ENCODE peak calls at places on chromosomes 2 and 18, in ten cellular contexts. H, F, T, X, I, U, S, P, V and G are unnamed samples.
A peak's percentile ranks its signal among the peaks of the same experiment; 100 is the strongest.

GRCh38 chr2:151987484-151987883 is 111.4 kb downstream of the CACNB4 start:
- DNase-seq in H (no peak), F (no peak), T (no peak), X (no peak), I (no peak), U (no peak), S (no peak), P (no peak), V (no peak), G (no peak)

GRCh38 chr2:69674301-69674640 is 30.7 kb upstream of the AAK1 start:
- DNase-seq in H (no peak), F (no peak), T (peak; percentile 64), X (no peak), I (no peak), U (no peak), S (no peak), P (no peak), V (no peak), G (no peak)

GRCh38 chr2:28753043-28753683 is 1.5 kb downstream of the PPP1CB start:
- DNase-seq in H (no peak), F (peak; percentile 45), T (peak; percentile 73), X (peak; percentile 27), I (peak; percentile 78), U (peak; percentile 68), S (peak; percentile 90), P (peak; percentile 58), V (peak; percentile 74), G (peak; percentile 62)

GRCh38 chr2:71361631-71362030 is 30.0 kb downstream of the ZNF638 start:
- DNase-seq in H (no peak), F (peak; percentile 6), T (no peak), X (no peak), I (no peak), U (no peak), S (no peak), P (no peak), V (no peak), G (no peak)

GRCh38 chr2:25347205-25347815 is 5.6 kb upstream of the DNMT3A start:
- DNase-seq in H (no peak), F (no peak), T (no peak), X (no peak), I (no peak), U (no peak), S (no peak), P (no peak), V (no peak), G (peak; percentile 90)

GRCh38 chr18:49487711-49488310 is 777 bp upstream of the C18orf32 start:
- DNase-seq in H (no peak), F (no peak), T (no peak), X (no peak), I (no peak), U (no peak), S (no peak), P (no peak), V (no peak), G (peak; percentile 13)

GRCh38 chr2:156907806-156908205 is 349.7 kb upstream of the GALNT5 start:
- DNase-seq in H (no peak), F (no peak), T (no peak), X (no peak), I (no peak), U (no peak), S (peak; percentile 60), P (no peak), V (no peak), G (no peak)

GRCh38 chr2:118197011-118197695 is 108.9 kb downstream of the INSIG2 start:
- DNase-seq in H (no peak), F (no peak), T (no peak), X (no peak), I (no peak), U (no peak), S (peak; percentile 2), P (peak; percentile 18), V (peak; percentile 22), G (no peak)

GRCh38 chr18:4233468-4233867 is 221.6 kb downstream of the DLGAP1 start:
- DNase-seq in H (no peak), F (no peak), T (no peak), X (no peak), I (no peak), U (no peak), S (no peak), P (no peak), V (no peak), G (no peak)

GRCh38 chr2:17057109-17058017 is 391.7 kb upstream of the CYRIA start:
- DNase-seq in H (no peak), F (no peak), T (no peak), X (no peak), I (no peak), U (no peak), S (no peak), P (no peak), V (no peak), G (no peak)

GRCh38 chr2:136168605-136169210 is 50.8 kb upstream of the CXCR4 start:
- DNase-seq in H (no peak), F (no peak), T (no peak), X (peak; percentile 16), I (no peak), U (no peak), S (no peak), P (no peak), V (no peak), G (no peak)

GRCh38 chr2:169649278-169649677 is 44.9 kb downstream of the CFAP210 start:
- DNase-seq in H (no peak), F (no peak), T (no peak), X (no peak), I (no peak), U (no peak), S (no peak), P (no peak), V (no peak), G (no peak)

GRCh38 chr2:112053917-112054846 is 887 bp upstream of the TMEM87B start:
- DNase-seq in H (peak; percentile 100), F (peak; percentile 91), T (peak; percentile 99), X (peak; percentile 95), I (peak; percentile 98), U (peak; percentile 99), S (peak; percentile 98), P (peak; percentile 91), V (peak; percentile 95), G (peak; percentile 99)

GRCh38 chr2:145725876-145726275 is 1206.0 kb upstream of the ZEB2 start:
- DNase-seq in H (no peak), F (no peak), T (no peak), X (no peak), I (no peak), U (no peak), S (no peak), P (no peak), V (no peak), G (no peak)

GRCh38 chr2:12330916-12331315 is 385.8 kb upstream of the TRIB2 start:
- DNase-seq in H (no peak), F (no peak), T (no peak), X (no peak), I (no peak), U (no peak), S (peak; percentile 59), P (peak; percentile 63), V (no peak), G (no peak)

GRCh38 chr2:86046985-86047384 is 58.7 kb downstream of the POLR1A start:
- DNase-seq in H (no peak), F (no peak), T (no peak), X (no peak), I (no peak), U (no peak), S (no peak), P (peak; percentile 65), V (no peak), G (no peak)

GRCh38 chr18:73681398-73681797 is 466.2 kb downstream of the FBXO15 start:
- DNase-seq in H (no peak), F (no peak), T (no peak), X (no peak), I (no peak), U (no peak), S (no peak), P (no peak), V (no peak), G (no peak)
- TF ChIP-seq CTCF in H (no peak), F (no peak), T (no peak), X (no peak), I (no peak), U (no peak), S (no peak), P (no peak), V (no peak), G (no peak)

GRCh38 chr18:63022429-63023022 is 297.0 kb downstream of the BCL2 start:
- DNase-seq in H (no peak), F (no peak), T (no peak), X (peak; percentile 67), I (no peak), U (no peak), S (no peak), P (no peak), V (no peak), G (peak; percentile 24)

GRCh38 chr18:63028380-63028779 is 291.2 kb downstream of the BCL2 start:
- DNase-seq in H (no peak), F (no peak), T (no peak), X (no peak), I (no peak), U (no peak), S (no peak), P (no peak), V (no peak), G (no peak)

DNA sequence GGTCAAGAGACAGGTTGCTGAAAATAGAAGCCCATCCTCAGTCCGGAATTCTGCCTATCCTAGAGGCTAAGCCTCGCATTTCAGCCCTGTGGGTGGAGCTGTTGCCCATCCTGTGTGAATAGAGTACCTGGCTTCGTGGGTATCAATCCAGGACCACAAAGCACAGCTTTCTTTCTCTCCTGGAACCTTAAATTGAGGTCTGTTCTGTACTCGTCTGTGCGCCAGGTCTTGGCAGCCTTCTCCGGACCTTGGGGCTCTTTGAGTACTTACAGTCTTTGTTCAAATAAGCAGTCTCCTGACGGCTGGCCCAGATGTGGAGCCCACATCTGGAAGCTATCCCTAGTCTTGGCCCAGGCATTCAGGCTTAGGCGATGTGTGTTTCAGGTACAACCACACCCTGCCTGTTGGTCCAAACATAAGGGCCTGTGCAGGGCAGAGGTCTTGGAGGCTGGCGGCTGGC is 294.3 kb downstream of the BCL2 start:
- DNase-seq in H (no peak), F (no peak), T (no peak), X (peak; percentile 55), I (no peak), U (no peak), S (no peak), P (no peak), V (peak; percentile 66), G (peak; percentile 18)
- TF ChIP-seq CTCF in H (peak; percentile 15), F (peak; percentile 36), T (no peak), X (peak; percentile 24), I (peak; percentile 16), U (peak; percentile 20), S (peak; percentile 35), P (peak; percentile 18), V (peak; percentile 76), G (no peak)

DNA sequence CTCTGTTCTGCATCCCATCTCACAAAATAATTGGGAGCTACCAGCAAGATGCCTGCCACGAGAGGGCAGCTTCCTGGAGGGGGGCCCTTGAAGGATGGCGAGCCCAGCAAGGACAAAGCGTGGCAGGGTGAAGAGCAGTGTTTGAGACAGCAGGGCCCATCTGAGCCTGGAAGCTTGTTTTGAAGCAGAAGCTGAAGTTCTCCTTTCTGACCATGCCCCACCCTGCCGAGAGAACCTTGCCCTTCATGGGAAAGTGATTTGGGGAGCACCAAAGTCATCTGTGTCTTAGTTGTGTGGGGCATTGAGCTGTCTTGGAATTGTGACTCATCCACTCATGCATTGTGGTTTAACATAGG is 216.3 kb downstream of the BCL11A start:
- DNase-seq in H (no peak), F (no peak), T (no peak), X (peak; percentile 23), I (no peak), U (peak; percentile 61), S (no peak), P (no peak), V (no peak), G (no peak)
- TF ChIP-seq CTCF in H (no peak), F (no peak), T (no peak), X (no peak), I (no peak), U (no peak), S (no peak), P (peak; percentile 27), V (peak; percentile 17), G (no peak)

GRCh38 chr2:227325056-227325823 is at the start of gene MFF:
- DNase-seq in H (peak; percentile 98), F (peak; percentile 95), T (peak; percentile 94), X (peak; percentile 89), I (peak; percentile 94), U (peak; percentile 97), S (peak; percentile 94), P (peak; percentile 89), V (peak; percentile 93), G (peak; percentile 98)
- TF ChIP-seq CTCF in H (peak; percentile 18), F (peak; percentile 44), T (no peak), X (no peak), I (no peak), U (peak; percentile 13), S (peak; percentile 20), P (peak; percentile 49), V (peak; percentile 4), G (peak; percentile 40)